ENCODE peak calls at places on chromosomes 2 and 18, in nine cellular contexts. One of them, this sample, is unnamed.

GRCh38 chr2:159044804-159045286 is 76.4 kb downstream of the TANC1 start:
- DNase-seq in lung microvascular endothelial cell: no peak
- DNase-seq in NCI-H1105 treated with DMSO at 0.1 percent for 48 hours: no peak
- DNase-seq in brain microvascular endothelial cell: no peak
- DNase-seq in DMS79 treated with DMSO at 0.1 percent for 48 hours: no peak
- DNase-seq in RCC 7860: no peak
- DNase-seq in neuronal stem cell: no peak
- DNase-seq in tibial nerve: peak; percentile 14
- DNase-seq in fibroblast of the aortic adventitia: peak; percentile 66
- DNase-seq in this sample: peak; percentile 82

GRCh38 chr2:85605406-85606115 is 3.1 kb upstream of the TMEM150A start:
- DNase-seq in RCC 7860: no peak
- DNase-seq in neuronal stem cell: no peak
- DNase-seq in tibial nerve: no peak
- DNase-seq in brain microvascular endothelial cell: peak; percentile 94
- DNase-seq in DMS79 treated with DMSO at 0.1 percent for 48 hours: peak; percentile 51
- DNase-seq in fibroblast of the aortic adventitia: peak; percentile 95
- DNase-seq in lung microvascular endothelial cell: peak; percentile 53
- DNase-seq in NCI-H1105 treated with DMSO at 0.1 percent for 48 hours: peak; percentile 40
- DNase-seq in this sample: no peak

GRCh38 chr2:226839960-226840359 is 4.1 kb downstream of the RHBDD1 start:
- DNase-seq in brain microvascular endothelial cell: no peak
- DNase-seq in NCI-H1105 treated with DMSO at 0.1 percent for 48 hours: no peak
- DNase-seq in lung microvascular endothelial cell: no peak
- DNase-seq in neuronal stem cell: no peak
- DNase-seq in RCC 7860: no peak
- DNase-seq in DMS79 treated with DMSO at 0.1 percent for 48 hours: no peak
- DNase-seq in tibial nerve: no peak
- DNase-seq in fibroblast of the aortic adventitia: no peak
- DNase-seq in this sample: no peak

GRCh38 chr2:152432206-152432653 is 97.3 kb downstream of the FMNL2 start:
- DNase-seq in fibroblast of the aortic adventitia: peak; percentile 97
- DNase-seq in DMS79 treated with DMSO at 0.1 percent for 48 hours: no peak
- DNase-seq in tibial nerve: peak; percentile 73
- DNase-seq in NCI-H1105 treated with DMSO at 0.1 percent for 48 hours: no peak
- DNase-seq in RCC 7860: peak; percentile 39
- DNase-seq in brain microvascular endothelial cell: peak; percentile 77
- DNase-seq in lung microvascular endothelial cell: peak; percentile 66
- DNase-seq in neuronal stem cell: no peak
- DNase-seq in this sample: no peak

GRCh38 chr2:100640329-100641114 is 77.7 kb downstream of the PDCL3 start:
- DNase-seq in RCC 7860: no peak
- DNase-seq in neuronal stem cell: no peak
- DNase-seq in DMS79 treated with DMSO at 0.1 percent for 48 hours: no peak
- DNase-seq in brain microvascular endothelial cell: no peak
- DNase-seq in tibial nerve: no peak
- DNase-seq in lung microvascular endothelial cell: no peak
- DNase-seq in NCI-H1105 treated with DMSO at 0.1 percent for 48 hours: no peak
- DNase-seq in fibroblast of the aortic adventitia: no peak
- DNase-seq in this sample: peak; percentile 40

GRCh38 chr18:25349131-25349925 is 2.6 kb downstream of the ZNF521 start:
- DNase-seq in DMS79 treated with DMSO at 0.1 percent for 48 hours: no peak
- DNase-seq in lung microvascular endothelial cell: peak; percentile 70
- DNase-seq in brain microvascular endothelial cell: peak; percentile 11
- DNase-seq in RCC 7860: no peak
- DNase-seq in NCI-H1105 treated with DMSO at 0.1 percent for 48 hours: no peak
- DNase-seq in tibial nerve: no peak
- DNase-seq in fibroblast of the aortic adventitia: peak; percentile 56
- DNase-seq in neuronal stem cell: peak; percentile 63
- DNase-seq in this sample: peak; percentile 29

GRCh38 chr18:12939161-12939560 is 8.7 kb upstream of the SEH1L start:
- DNase-seq in DMS79 treated with DMSO at 0.1 percent for 48 hours: no peak
- DNase-seq in fibroblast of the aortic adventitia: no peak
- DNase-seq in lung microvascular endothelial cell: no peak
- DNase-seq in brain microvascular endothelial cell: no peak
- DNase-seq in neuronal stem cell: no peak
- DNase-seq in tibial nerve: no peak
- DNase-seq in RCC 7860: no peak
- DNase-seq in NCI-H1105 treated with DMSO at 0.1 percent for 48 hours: no peak
- DNase-seq in this sample: no peak

GRCh38 chr2:237563816-237564215 is 2.6 kb upstream of the PRLH start:
- DNase-seq in lung microvascular endothelial cell: no peak
- DNase-seq in neuronal stem cell: no peak
- DNase-seq in fibroblast of the aortic adventitia: peak; percentile 9
- DNase-seq in DMS79 treated with DMSO at 0.1 percent for 48 hours: no peak
- DNase-seq in RCC 7860: no peak
- DNase-seq in NCI-H1105 treated with DMSO at 0.1 percent for 48 hours: no peak
- DNase-seq in tibial nerve: no peak
- DNase-seq in brain microvascular endothelial cell: peak; percentile 33
- DNase-seq in this sample: peak; percentile 38

GRCh38 chr18:25503567-25504081 is 151.7 kb upstream of the ZNF521 start:
- DNase-seq in tibial nerve: peak; percentile 71
- DNase-seq in DMS79 treated with DMSO at 0.1 percent for 48 hours: peak; percentile 58
- DNase-seq in RCC 7860: no peak
- DNase-seq in brain microvascular endothelial cell: peak; percentile 74
- DNase-seq in neuronal stem cell: peak; percentile 41
- DNase-seq in NCI-H1105 treated with DMSO at 0.1 percent for 48 hours: peak; percentile 43
- DNase-seq in fibroblast of the aortic adventitia: peak; percentile 79
- DNase-seq in lung microvascular endothelial cell: peak; percentile 71
- DNase-seq in this sample: peak; percentile 48

GRCh38 chr2:203352604-203353255 is 24.5 kb downstream of the ABI2 start:
- DNase-seq in fibroblast of the aortic adventitia: no peak
- DNase-seq in brain microvascular endothelial cell: peak; percentile 6
- DNase-seq in neuronal stem cell: no peak
- DNase-seq in RCC 7860: peak; percentile 22
- DNase-seq in tibial nerve: no peak
- DNase-seq in DMS79 treated with DMSO at 0.1 percent for 48 hours: no peak
- DNase-seq in NCI-H1105 treated with DMSO at 0.1 percent for 48 hours: no peak
- DNase-seq in lung microvascular endothelial cell: no peak
- DNase-seq in this sample: no peak

GRCh38 chr18:12038661-12039417 is 54.8 kb upstream of the ANKRD62 start:
- DNase-seq in neuronal stem cell: peak; percentile 77
- DNase-seq in NCI-H1105 treated with DMSO at 0.1 percent for 48 hours: peak; percentile 61
- DNase-seq in DMS79 treated with DMSO at 0.1 percent for 48 hours: peak; percentile 60
- DNase-seq in brain microvascular endothelial cell: peak; percentile 68
- DNase-seq in lung microvascular endothelial cell: peak; percentile 82
- DNase-seq in fibroblast of the aortic adventitia: peak; percentile 71
- DNase-seq in RCC 7860: peak; percentile 48
- DNase-seq in tibial nerve: peak; percentile 84
- DNase-seq in this sample: peak; percentile 84

GRCh38 chr18:54240629-54241107 is 16.2 kb upstream of the MBD2 start:
- DNase-seq in NCI-H1105 treated with DMSO at 0.1 percent for 48 hours: no peak
- DNase-seq in DMS79 treated with DMSO at 0.1 percent for 48 hours: no peak
- DNase-seq in brain microvascular endothelial cell: no peak
- DNase-seq in RCC 7860: no peak
- DNase-seq in neuronal stem cell: no peak
- DNase-seq in lung microvascular endothelial cell: no peak
- DNase-seq in tibial nerve: peak; percentile 22
- DNase-seq in fibroblast of the aortic adventitia: no peak
- DNase-seq in this sample: peak; percentile 36

GRCh38 chr18:24633121-24633520 is 172.7 kb downstream of the HRH4 start:
- DNase-seq in RCC 7860: peak; percentile 53
- DNase-seq in NCI-H1105 treated with DMSO at 0.1 percent for 48 hours: no peak
- DNase-seq in fibroblast of the aortic adventitia: no peak
- DNase-seq in tibial nerve: no peak
- DNase-seq in DMS79 treated with DMSO at 0.1 percent for 48 hours: no peak
- DNase-seq in brain microvascular endothelial cell: no peak
- DNase-seq in lung microvascular endothelial cell: no peak
- DNase-seq in neuronal stem cell: no peak
- DNase-seq in this sample: no peak

GRCh38 chr2:62471816-62472215 is 34.2 kb downstream of the TMEM17 start:
- DNase-seq in brain microvascular endothelial cell: no peak
- DNase-seq in neuronal stem cell: no peak
- DNase-seq in NCI-H1105 treated with DMSO at 0.1 percent for 48 hours: no peak
- DNase-seq in RCC 7860: no peak
- DNase-seq in DMS79 treated with DMSO at 0.1 percent for 48 hours: peak; percentile 91
- DNase-seq in fibroblast of the aortic adventitia: peak; percentile 71
- DNase-seq in lung microvascular endothelial cell: no peak
- DNase-seq in tibial nerve: no peak
- DNase-seq in this sample: peak; percentile 61

GRCh38 chr2:230589025-230589424 is 123.6 kb upstream of the CAB39 start:
- DNase-seq in neuronal stem cell: no peak
- DNase-seq in NCI-H1105 treated with DMSO at 0.1 percent for 48 hours: no peak
- DNase-seq in RCC 7860: no peak
- DNase-seq in DMS79 treated with DMSO at 0.1 percent for 48 hours: no peak
- DNase-seq in brain microvascular endothelial cell: no peak
- DNase-seq in lung microvascular endothelial cell: no peak
- DNase-seq in tibial nerve: no peak
- DNase-seq in fibroblast of the aortic adventitia: no peak
- DNase-seq in this sample: no peak

GRCh38 chr18:54338230-54338629 is 19.4 kb downstream of the STARD6 start:
- DNase-seq in brain microvascular endothelial cell: no peak
- DNase-seq in NCI-H1105 treated with DMSO at 0.1 percent for 48 hours: no peak
- DNase-seq in lung microvascular endothelial cell: no peak
- DNase-seq in tibial nerve: no peak
- DNase-seq in neuronal stem cell: no peak
- DNase-seq in RCC 7860: no peak
- DNase-seq in fibroblast of the aortic adventitia: no peak
- DNase-seq in DMS79 treated with DMSO at 0.1 percent for 48 hours: no peak
- DNase-seq in this sample: no peak

GRCh38 chr2:74093840-74094239 is 53.9 kb downstream of the BOLA3 start:
- DNase-seq in RCC 7860: no peak
- DNase-seq in fibroblast of the aortic adventitia: no peak
- DNase-seq in NCI-H1105 treated with DMSO at 0.1 percent for 48 hours: no peak
- DNase-seq in tibial nerve: no peak
- DNase-seq in DMS79 treated with DMSO at 0.1 percent for 48 hours: no peak
- DNase-seq in neuronal stem cell: no peak
- DNase-seq in brain microvascular endothelial cell: no peak
- DNase-seq in lung microvascular endothelial cell: no peak
- DNase-seq in this sample: no peak

GRCh38 chr2:240423788-240424191 is 11.7 kb upstream of the GPC1 start:
- DNase-seq in brain microvascular endothelial cell: no peak
- DNase-seq in DMS79 treated with DMSO at 0.1 percent for 48 hours: no peak
- DNase-seq in tibial nerve: no peak
- DNase-seq in neuronal stem cell: no peak
- DNase-seq in NCI-H1105 treated with DMSO at 0.1 percent for 48 hours: no peak
- DNase-seq in fibroblast of the aortic adventitia: no peak
- DNase-seq in lung microvascular endothelial cell: no peak
- DNase-seq in RCC 7860: no peak
- DNase-seq in this sample: no peak

GRCh38 chr2:179302764-179303561 is 38.3 kb upstream of the SESTD1 start:
- DNase-seq in lung microvascular endothelial cell: no peak
- DNase-seq in neuronal stem cell: no peak
- DNase-seq in RCC 7860: no peak
- DNase-seq in tibial nerve: no peak
- DNase-seq in fibroblast of the aortic adventitia: peak; percentile 52
- DNase-seq in DMS79 treated with DMSO at 0.1 percent for 48 hours: no peak
- DNase-seq in NCI-H1105 treated with DMSO at 0.1 percent for 48 hours: no peak
- DNase-seq in brain microvascular endothelial cell: no peak
- DNase-seq in this sample: no peak

GRCh38 chr2:67840460-67841068 is 222.2 kb downstream of the C1D start:
- DNase-seq in DMS79 treated with DMSO at 0.1 percent for 48 hours: peak; percentile 27
- DNase-seq in fibroblast of the aortic adventitia: peak; percentile 81
- DNase-seq in lung microvascular endothelial cell: peak; percentile 89
- DNase-seq in NCI-H1105 treated with DMSO at 0.1 percent for 48 hours: peak; percentile 65
- DNase-seq in brain microvascular endothelial cell: peak; percentile 63
- DNase-seq in RCC 7860: peak; percentile 45
- DNase-seq in tibial nerve: peak; percentile 36
- DNase-seq in neuronal stem cell: peak; percentile 36
- DNase-seq in this sample: peak; percentile 80

GRCh38 chr2:84631047-84631446 is 114.7 kb downstream of the DNAH6 start:
- DNase-seq in DMS79 treated with DMSO at 0.1 percent for 48 hours: peak; percentile 21
- DNase-seq in neuronal stem cell: peak; percentile 14
- DNase-seq in fibroblast of the aortic adventitia: peak; percentile 55
- DNase-seq in tibial nerve: no peak
- DNase-seq in brain microvascular endothelial cell: peak; percentile 34
- DNase-seq in lung microvascular endothelial cell: peak; percentile 56
- DNase-seq in RCC 7860: peak; percentile 49
- DNase-seq in NCI-H1105 treated with DMSO at 0.1 percent for 48 hours: peak; percentile 30
- DNase-seq in this sample: no peak

GRCh38 chr2:41414486-41415230 is 633.2 kb upstream of the PKDCC start:
- DNase-seq in fibroblast of the aortic adventitia: peak; percentile 50
- DNase-seq in NCI-H1105 treated with DMSO at 0.1 percent for 48 hours: peak; percentile 9
- DNase-seq in brain microvascular endothelial cell: peak; percentile 48
- DNase-seq in neuronal stem cell: peak; percentile 47
- DNase-seq in lung microvascular endothelial cell: no peak
- DNase-seq in DMS79 treated with DMSO at 0.1 percent for 48 hours: no peak
- DNase-seq in RCC 7860: peak; percentile 20
- DNase-seq in tibial nerve: peak; percentile 10
- DNase-seq in this sample: no peak

GRCh38 chr2:17148298-17149228 is 369.7 kb downstream of the RAD51AP2 start:
- DNase-seq in fibroblast of the aortic adventitia: peak; percentile 2
- DNase-seq in tibial nerve: no peak
- DNase-seq in brain microvascular endothelial cell: peak; percentile 18
- DNase-seq in RCC 7860: no peak
- DNase-seq in lung microvascular endothelial cell: peak; percentile 29
- DNase-seq in DMS79 treated with DMSO at 0.1 percent for 48 hours: no peak
- DNase-seq in neuronal stem cell: peak; percentile 17
- DNase-seq in NCI-H1105 treated with DMSO at 0.1 percent for 48 hours: no peak
- DNase-seq in this sample: peak; percentile 19

GRCh38 chr2:221958224-221958623 is 340.6 kb downstream of the PAX3 start:
- DNase-seq in NCI-H1105 treated with DMSO at 0.1 percent for 48 hours: no peak
- DNase-seq in fibroblast of the aortic adventitia: peak; percentile 4
- DNase-seq in brain microvascular endothelial cell: no peak
- DNase-seq in neuronal stem cell: no peak
- DNase-seq in DMS79 treated with DMSO at 0.1 percent for 48 hours: no peak
- DNase-seq in tibial nerve: no peak
- DNase-seq in RCC 7860: no peak
- DNase-seq in lung microvascular endothelial cell: no peak
- DNase-seq in this sample: no peak

GRCh38 chr2:166765141-166765540 is 123.1 kb upstream of the XIRP2 start:
- DNase-seq in lung microvascular endothelial cell: no peak
- DNase-seq in NCI-H1105 treated with DMSO at 0.1 percent for 48 hours: no peak
- DNase-seq in DMS79 treated with DMSO at 0.1 percent for 48 hours: no peak
- DNase-seq in neuronal stem cell: no peak
- DNase-seq in RCC 7860: no peak
- DNase-seq in tibial nerve: no peak
- DNase-seq in fibroblast of the aortic adventitia: no peak
- DNase-seq in brain microvascular endothelial cell: no peak
- DNase-seq in this sample: no peak

GRCh38 chr2:210667726-210668125 is 111.3 kb downstream of the CPS1 start:
- DNase-seq in lung microvascular endothelial cell: no peak
- DNase-seq in RCC 7860: no peak
- DNase-seq in NCI-H1105 treated with DMSO at 0.1 percent for 48 hours: no peak
- DNase-seq in DMS79 treated with DMSO at 0.1 percent for 48 hours: no peak
- DNase-seq in tibial nerve: no peak
- DNase-seq in brain microvascular endothelial cell: no peak
- DNase-seq in neuronal stem cell: no peak
- DNase-seq in fibroblast of the aortic adventitia: no peak
- DNase-seq in this sample: no peak